ENCODE peak calls at places on chromosomes 1 and 21, in five cellular contexts. M is effector memory CD4-positive, alpha-beta T cell; X is ascending aorta; D is PC-9; N is right cardiac atrium. B is an unnamed sample. For H3K9me3, the result is how much of the 10 kb centered on the place peaks cover.

GRCh38 chr1:40668769-40669525 is 3.5 kb upstream of the RIMS3 start:
- DNase-seq in M (peak), X (no peak), D (peak), N (peak), B (no peak)

GRCh38 chr1:155207578-155208405 is at the start of gene THBS3:
- DNase-seq in M (no peak), X (peak), D (peak), N (peak), B (no peak)

GRCh38 chr1:180793451-180793850 is 119.2 kb upstream of the KIAA1614 start:
- DNase-seq in M (no peak), X (no peak), D (no peak), N (no peak), B (no peak)

GRCh38 chr21:32562426-32562825 is 22.9 kb downstream of the TCP10L start:
- DNase-seq in M (no peak), X (no peak), D (no peak), N (no peak), B (no peak)

GRCh38 chr1:226365831-226366231 is 42.1 kb downstream of the PARP1 start:
- DNase-seq in M (no peak), X (no peak), D (no peak), N (no peak), B (no peak)

GRCh38 chr1:218380125-218380977 is 35.2 kb downstream of the TGFB2 start:
- DNase-seq in M (no peak), X (no peak), D (peak), N (no peak), B (no peak)

GRCh38 chr1:116908821-116909510 is 750 bp upstream of the PTGFRN start:
- DNase-seq in M (no peak), X (no peak), D (no peak), N (no peak), B (no peak)

GRCh38 chr1:116737020-116737854 is 17.0 kb upstream of the CD2 start:
- DNase-seq in M (peak), X (no peak), D (peak), N (peak), B (no peak)

GRCh38 chr1:234970731-234971476 is 157.7 kb downstream of the TOMM20 start:
- DNase-seq in M (no peak), X (no peak), D (no peak), N (peak), B (peak)

GRCh38 chr1:1250828-1251284 is 4.3 kb upstream of the C1QTNF12 start:
- DNase-seq in M (peak), X (no peak), D (no peak), N (no peak), B (no peak)

GRCh38 chr1:207812778-207813512 is 61.1 kb downstream of the CD46 start:
- DNase-seq in M (no peak), X (no peak), D (no peak), N (no peak), B (no peak)

GRCh38 chr1:9539829-9540550 is 725 bp downstream of the SLC25A33 start:
- DNase-seq in M (peak), X (no peak), D (peak), N (peak), B (no peak)

GRCh38 chr1:110880708-110881374 is 7.9 kb downstream of the CD53 start:
- DNase-seq in M (peak), X (no peak), D (no peak), N (no peak), B (no peak)

GRCh38 chr1:231480008-231480407 is 48.5 kb upstream of the TSNAX start:
- DNase-seq in M (no peak), X (no peak), D (no peak), N (no peak), B (no peak)

GRCh38 chr1:116243673-116244101 is 129.4 kb upstream of the ATP1A1 start:
- DNase-seq in M (no peak), X (no peak), D (no peak), N (no peak), B (no peak)

GRCh38 chr21:45862544-45863207 is 118.9 kb upstream of the COL6A1 start:
- DNase-seq in M (no peak), X (no peak), D (no peak), N (no peak), B (no peak)

GRCh38 chr1:235784950-235785349 is 81.8 kb downstream of the LYST start:
- DNase-seq in M (no peak), X (no peak), D (no peak), N (no peak), B (no peak)

GRCh38 chr1:81021134-81021533 is 779.6 kb upstream of the ADGRL2 start:
- DNase-seq in M (no peak), X (no peak), D (no peak), N (no peak), B (no peak)

GRCh38 chr21:38520511-38520910 is 22.2 kb upstream of the ERG start:
- DNase-seq in M (no peak), X (no peak), D (no peak), N (no peak), B (no peak)
- H3K9me3 ChIP-seq in M (under half), X (under half), D (under half), N (under half), B (under half)

DNA sequence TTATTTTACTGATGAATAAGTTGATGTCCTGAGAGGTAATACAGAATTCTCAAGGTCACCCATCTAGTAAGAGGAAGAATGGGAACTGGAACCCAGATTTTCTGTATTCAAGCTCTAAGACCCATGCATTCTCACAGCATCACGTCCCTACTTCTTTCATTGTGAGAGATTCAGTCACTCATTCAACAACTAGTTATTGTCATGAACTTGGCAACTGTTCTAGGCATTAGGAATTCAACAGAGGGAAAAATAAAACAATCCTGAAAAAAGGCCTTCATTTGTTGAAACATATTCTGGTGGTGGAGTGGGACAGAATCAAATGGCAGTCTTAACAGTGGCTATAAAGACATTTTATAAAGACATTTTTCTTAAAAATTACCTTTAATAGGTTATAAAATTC is 136.4 kb upstream of the DPYD start:
- DNase-seq in M (no peak), X (no peak), D (no peak), N (no peak), B (no peak)
- H3K9me3 ChIP-seq in M (under half), X (under half), D (under half), N (under half), B (under half)

GRCh38 chr1:230069813-230070212 is 2.8 kb downstream of the GALNT2 start:
- DNase-seq in M (no peak), X (no peak), D (no peak), N (no peak), B (peak)
- H3K9me3 ChIP-seq in M (under half), X (under half), D (under half), N (under half), B (under half)

GRCh38 chr1:164155337-164155850 is 403.6 kb upstream of the PBX1 start:
- DNase-seq in M (no peak), X (no peak), D (no peak), N (no peak), B (no peak)
- H3K9me3 ChIP-seq in M (under half), X (under half), D (under half), N (under half), B (under half)

GRCh38 chr1:2946999-2947650 is 74.1 kb upstream of the ACTRT2 start:
- DNase-seq in M (no peak), X (no peak), D (no peak), N (no peak), B (no peak)
- H3K9me3 ChIP-seq in M (under half), X (under half), D (under half), N (under half), B (under half)

B was measured in vagina.